ENCODE peak calls at places on chromosomes 5 and 9, in four cellular contexts. M is GM12878, A is IMR-90, F is K562. S is an unnamed sample.

GRCh38 chr9:97502222-97502983 is 937 bp downstream of the TMOD1 start:
- DNase-seq in F (peak), M (no peak), A (no peak), S (no peak)

GRCh38 chr5:103582364-103582763 is 19.8 kb upstream of the NUDT12 start:
- DNase-seq in A (peak), M (peak), F (peak), S (peak)

GRCh38 chr9:86763795-86764194 is 183.5 kb downstream of the GAS1 start:
- DNase-seq in A (no peak), M (no peak), F (no peak), S (no peak)

GRCh38 chr9:88915916-88916315 is 75.4 kb upstream of the S1PR3 start:
- DNase-seq in A (no peak), F (no peak), M (no peak), S (no peak)

GRCh38 chr9:25453876-25454275 is 224.4 kb downstream of the TUSC1 start:
- DNase-seq in A (no peak), M (no peak), F (no peak), S (peak)

GRCh38 chr9:138078846-138079245 is 201.3 kb downstream of the CACNA1B start:
- DNase-seq in M (no peak), F (no peak), A (no peak), S (peak)

GRCh38 chr5:166581827-166582226 is 1709.6 kb upstream of the WWC1 start:
- DNase-seq in F (no peak), M (no peak), A (no peak), S (no peak)

GRCh38 chr5:168984135-168984675 is 316.7 kb downstream of the SLIT3 start:
- DNase-seq in A (no peak), M (no peak), F (no peak), S (no peak)

GRCh38 chr5:8333977-8334376 is 465.0 kb downstream of the MTRR start:
- DNase-seq in A (no peak), F (no peak), M (no peak), S (no peak)

GRCh38 chr9:131676431-131676972 is 63.4 kb downstream of the RAPGEF1 start:
- DNase-seq in A (no peak), M (peak), F (no peak), S (no peak)

GRCh38 chr5:17373406-17374110 is 124.5 kb upstream of the TAF11L2 start:
- DNase-seq in F (no peak), M (no peak), A (no peak), S (no peak)

GRCh38 chr5:3836528-3836927 is 240.9 kb downstream of the IRX1 start:
- DNase-seq in M (no peak), F (no peak), A (no peak), S (no peak)

GRCh38 chr9:27924502-27924901 is 351.2 kb upstream of the C9orf72 start:
- DNase-seq in A (no peak), M (no peak), F (no peak), S (no peak)

GRCh38 chr5:59548807-59549357 is 344.6 kb downstream of the PDE4D start:
- DNase-seq in F (no peak), A (no peak), M (no peak), S (no peak)

GRCh38 chr9:94645901-94646300 is 6.6 kb upstream of the FBP1 start:
- DNase-seq in A (no peak), M (no peak), F (peak), S (no peak)

GRCh38 chr5:178163772-178164735 is 10.4 kb upstream of the NHP2 start:
- DNase-seq in A (peak), M (peak), F (peak), S (peak)

GRCh38 chr5:146515473-146516150 is 378 bp downstream of the GPR151 start:
- DNase-seq in A (no peak), M (no peak), F (no peak), S (no peak)

GRCh38 chr5:78046006-78046405 is 248.5 kb downstream of the AP3B1 start:
- DNase-seq in F (no peak), M (no peak), A (no peak), S (no peak)

GRCh38 chr9:89470239-89470638 is 27.7 kb downstream of the SEMA4D start:
- DNase-seq in M (no peak), A (peak), F (no peak), S (no peak)

GRCh38 chr9:90838761-90839160 is 37.1 kb downstream of the SYK start:
- DNase-seq in A (no peak), M (no peak), F (no peak), S (no peak)

GRCh38 chr9:110105107-110105506 is 102.9 kb downstream of the C9orf152 start:
- DNase-seq in A (peak), F (no peak), M (no peak), S (no peak)

GRCh38 chr5:172731286-172732073 is 39.5 kb downstream of the DUSP1 start:
- DNase-seq in M (no peak), A (no peak), F (no peak), S (no peak)

GRCh38 chr5:128274441-128274840 is 190.9 kb downstream of the SLC12A2 start:
- DNase-seq in M (no peak), F (no peak), A (no peak), S (no peak)

GRCh38 chr5:160071521-160072299 is 47.5 kb downstream of the PWWP2A start:
- DNase-seq in M (no peak), A (no peak), F (no peak), S (peak)

GRCh38 chr5:154850255-154851062 is at the start of gene FAXDC2:
- DNase-seq in F (peak), M (no peak), A (peak), S (peak)

GRCh38 chr9:80143899-80144298 is 572.1 kb downstream of the TLE4 start:
- DNase-seq in M (no peak), A (no peak), F (no peak), S (no peak)

GRCh38 chr9:120043448-120043847 is 536.5 kb downstream of the CDK5RAP2 start:
- DNase-seq in M (no peak), A (no peak), F (no peak), S (no peak)

GRCh38 chr9:38622961-38623360 is 2.6 kb upstream of the ANKRD18A start:
- DNase-seq in F (no peak), M (no peak), A (no peak), S (no peak)
- TF ChIP-seq MXI1 in F (no peak), M (no peak), A (no peak), S (no peak)

DNA sequence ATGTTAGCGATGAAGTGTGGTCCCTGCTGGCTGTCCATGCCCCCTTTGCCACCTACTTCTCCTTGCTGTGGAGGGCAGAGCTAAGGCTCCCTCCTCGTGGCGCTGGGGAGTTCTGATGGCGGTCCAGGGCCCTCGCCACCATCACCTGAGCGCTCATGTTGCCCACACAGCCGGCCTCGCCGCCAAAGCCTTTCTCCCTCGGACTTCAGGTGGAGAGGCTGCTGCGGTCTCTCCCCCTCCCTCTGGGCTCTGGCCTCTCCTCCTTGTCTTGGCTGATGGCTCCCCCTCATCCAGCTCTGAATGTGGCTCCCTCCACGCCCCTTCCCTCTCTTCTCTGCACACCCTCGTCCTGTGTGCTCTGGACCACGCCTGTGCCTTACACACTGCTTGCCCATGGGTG is 14.5 kb upstream of the LPCAT1 start:
- DNase-seq in A (no peak), M (no peak), F (no peak), S (no peak)
- TF ChIP-seq MXI1 in A (no peak), M (no peak), F (no peak), S (no peak)

DNA sequence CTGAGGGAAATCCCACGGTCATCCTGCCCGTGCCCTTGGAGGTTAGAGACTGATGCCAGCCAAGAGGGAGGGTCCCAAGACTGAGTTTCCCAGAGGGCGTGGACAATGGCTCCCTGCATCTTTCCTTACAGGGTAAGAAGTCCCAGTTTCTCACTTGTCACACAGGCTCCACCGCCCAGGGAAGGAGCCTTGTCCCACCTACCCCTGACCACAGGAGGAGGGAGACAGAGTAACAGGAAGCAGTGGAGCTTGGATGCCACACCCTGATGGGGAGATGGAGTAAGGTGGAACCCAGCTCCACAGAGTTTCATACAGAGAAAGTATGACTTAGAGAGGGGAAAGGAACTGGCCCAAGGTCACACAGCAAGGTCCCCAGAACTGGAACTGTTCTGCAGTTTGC is 9.4 kb upstream of the CD74 start:
- DNase-seq in M (no peak), F (no peak), A (no peak), S (no peak)
- TF ChIP-seq MXI1 in M (no peak), F (no peak), A (no peak), S (no peak)

DNA sequence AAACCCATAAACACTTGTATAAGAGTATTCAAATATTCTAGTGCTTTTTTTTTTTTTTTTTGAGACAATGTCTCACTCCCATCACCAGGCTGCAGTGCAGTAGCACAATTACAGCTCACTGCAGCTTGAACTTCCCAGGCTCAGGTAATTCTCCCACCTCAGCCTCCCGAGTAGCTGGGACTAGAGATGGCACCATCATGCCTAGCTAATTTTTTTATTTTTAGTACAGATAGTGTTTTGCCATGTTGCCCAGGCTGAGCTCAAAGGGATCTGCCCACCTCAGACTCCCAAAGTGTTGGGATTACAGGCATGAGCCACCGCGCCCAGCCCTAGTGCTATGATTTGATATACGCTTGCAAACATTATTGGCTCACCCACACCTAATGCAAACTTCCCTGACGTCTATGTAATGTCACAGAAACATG is 11.8 kb downstream of the IL6ST start:
- DNase-seq in M (no peak), F (no peak), A (no peak), S (no peak)
- TF ChIP-seq MXI1 in M (peak), F (no peak), A (no peak), S (no peak)

GRCh38 chr9:83957029-83957513 is 22.9 kb downstream of the HNRNPK start:
- DNase-seq in F (no peak), M (no peak), A (no peak), S (no peak)
- TF ChIP-seq MXI1 in F (no peak), M (no peak), A (no peak), S (no peak)

GRCh38 chr9:107542401-107542800 is 52.8 kb upstream of the KLF4 start:
- DNase-seq in M (no peak), F (no peak), A (no peak), S (no peak)
- TF ChIP-seq MXI1 in M (no peak), F (no peak), A (no peak), S (no peak)

DNA sequence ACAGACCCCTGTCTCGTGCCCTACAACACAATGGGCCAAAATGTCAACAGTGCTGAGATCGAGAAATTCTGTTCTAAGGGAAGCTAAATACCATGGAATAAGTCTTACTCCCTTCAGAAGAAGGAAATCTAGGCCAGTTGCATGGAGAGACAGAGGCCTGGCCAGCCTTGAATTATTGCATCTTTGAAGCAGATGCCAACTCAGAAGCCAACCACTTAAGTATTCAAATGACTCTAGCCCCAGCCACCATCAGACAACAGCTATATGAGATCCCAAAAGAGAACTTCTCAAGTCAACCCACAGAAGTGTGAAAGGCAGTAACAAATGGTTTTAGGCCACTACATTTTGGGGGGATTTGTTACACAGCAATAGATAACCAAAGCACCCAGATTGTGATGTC is 180.1 kb downstream of the ACTL7B start:
- DNase-seq in M (no peak), F (no peak), A (no peak), S (no peak)
- TF ChIP-seq MXI1 in M (no peak), F (no peak), A (no peak), S (no peak)

GRCh38 chr5:134206627-134207160 is 19.2 kb downstream of the PPP2CA start:
- DNase-seq in F (no peak), M (no peak), A (no peak), S (no peak)

DNA sequence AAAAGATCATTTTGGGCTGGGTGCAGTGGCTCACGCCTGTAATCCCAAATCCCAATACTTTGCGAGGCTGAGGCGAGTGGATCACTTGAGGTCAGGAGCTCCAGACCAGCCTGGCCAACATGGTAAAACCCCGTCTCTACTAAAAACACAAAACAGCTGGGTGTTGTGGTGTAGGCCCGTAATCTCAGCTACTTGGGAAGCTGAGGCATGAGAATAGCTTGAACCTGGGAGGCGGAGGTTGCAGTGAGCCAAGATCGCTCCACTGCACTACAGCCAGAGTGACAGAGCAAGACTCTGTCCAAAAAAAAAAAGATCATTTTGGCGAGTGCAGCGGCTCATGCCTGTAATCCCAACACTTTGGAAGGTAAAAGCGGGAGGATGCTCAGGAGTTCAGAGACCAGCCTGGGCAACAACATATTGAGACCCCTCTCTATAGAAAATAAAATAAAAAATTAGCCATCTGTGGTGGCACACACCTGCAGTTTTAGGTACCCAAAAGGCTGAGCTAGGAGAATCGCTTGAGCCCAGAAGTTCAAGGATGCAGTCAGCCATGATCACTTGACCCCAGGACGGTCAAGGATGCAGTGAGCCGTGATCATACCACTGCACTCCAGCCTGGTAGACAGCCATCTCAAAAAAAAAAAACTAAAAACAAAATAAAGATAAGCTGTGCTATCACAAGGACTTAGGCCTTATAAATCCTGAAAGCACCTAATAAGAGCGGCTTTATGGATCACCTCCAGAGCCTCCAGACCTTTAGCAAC is 16.2 kb downstream of the PPP2CA start:
- DNase-seq in M (no peak), A (no peak), F (no peak), S (no peak)
- TF ChIP-seq MXI1 in M (no peak), A (no peak), F (no peak), S (no peak)

GRCh38 chr9:113969343-113969742 is 93.2 kb downstream of the ZNF618 start:
- DNase-seq in M (no peak), A (no peak), F (no peak), S (no peak)

GRCh38 chr9:113967380-113967779 is 91.3 kb downstream of the ZNF618 start:
- DNase-seq in M (no peak), F (no peak), A (no peak), S (no peak)

GRCh38 chr9:113964740-113965095 is 88.6 kb downstream of the ZNF618 start:
- DNase-seq in M (no peak), A (no peak), F (no peak), S (no peak)

GRCh38 chr9:113963914-113964739 is 88.0 kb downstream of the ZNF618 start:
- DNase-seq in A (no peak), M (no peak), F (no peak), S (no peak)

DNA sequence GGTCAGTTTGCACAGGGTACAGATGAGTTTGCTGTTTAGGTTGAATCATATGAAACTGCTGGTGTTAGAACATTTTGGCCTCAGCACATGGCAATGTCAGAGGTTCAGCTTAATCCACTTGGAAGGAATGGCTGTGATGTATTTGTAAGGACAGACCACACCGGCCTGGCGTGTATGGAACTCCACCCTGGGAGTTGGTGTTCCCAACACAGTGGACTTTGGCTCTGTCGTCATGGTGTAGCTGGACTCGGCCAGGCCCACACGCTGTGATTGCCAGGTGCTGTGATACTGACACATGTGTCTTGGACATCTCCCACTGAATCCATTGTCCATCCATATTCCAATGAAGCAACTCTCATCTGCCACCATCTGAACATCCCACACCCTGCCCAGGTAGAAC is 90.3 kb downstream of the ZNF618 start:
- DNase-seq in F (no peak), M (no peak), A (no peak), S (no peak)
- TF ChIP-seq MXI1 in F (no peak), M (no peak), A (no peak), S (no peak)